ENCODE peak calls at places on chromosomes 2 and 18, in four cellular contexts. One of them, this sample, is unnamed.

GRCh38 chr2:181563101-181563692 is 93.7 kb downstream of the CERKL start:
- DNase-seq in transverse colon: no peak
- DNase-seq in fibroblast of lung: no peak
- DNase-seq in foreskin fibroblast: peak
- DNase-seq in this sample: no peak

GRCh38 chr2:108139521-108139920 is 100.2 kb upstream of the SULT1C3 start:
- DNase-seq in foreskin fibroblast: no peak
- DNase-seq in transverse colon: no peak
- DNase-seq in fibroblast of lung: peak
- DNase-seq in this sample: no peak

GRCh38 chr2:28975671-28976070 is 5.4 kb upstream of the TOGARAM2 start:
- DNase-seq in foreskin fibroblast: no peak
- DNase-seq in transverse colon: no peak
- DNase-seq in fibroblast of lung: no peak
- DNase-seq in this sample: no peak

GRCh38 chr2:37982147-37982582 is 57.1 kb downstream of the RMDN2 start:
- DNase-seq in transverse colon: peak
- DNase-seq in foreskin fibroblast: peak
- DNase-seq in fibroblast of lung: peak
- DNase-seq in this sample: peak

GRCh38 chr2:25673170-25674002 is at the start of gene DTNB:
- DNase-seq in fibroblast of lung: peak
- DNase-seq in foreskin fibroblast: peak
- DNase-seq in transverse colon: peak
- DNase-seq in this sample: peak

GRCh38 chr18:21741511-21742322 is 1.1 kb downstream of the MIB1 start:
- DNase-seq in fibroblast of lung: peak
- DNase-seq in transverse colon: peak
- DNase-seq in foreskin fibroblast: peak
- DNase-seq in this sample: no peak

GRCh38 chr2:171158036-171158789 is 2.5 kb downstream of the TLK1 start:
- DNase-seq in fibroblast of lung: no peak
- DNase-seq in foreskin fibroblast: no peak
- DNase-seq in transverse colon: no peak
- DNase-seq in this sample: no peak

GRCh38 chr2:20172273-20173052 is 52.5 kb downstream of the SDC1 start:
- DNase-seq in transverse colon: no peak
- DNase-seq in foreskin fibroblast: no peak
- DNase-seq in fibroblast of lung: no peak
- DNase-seq in this sample: no peak

GRCh38 chr18:27382477-27383216 is 197.5 kb upstream of the CHST9 start:
- DNase-seq in foreskin fibroblast: no peak
- DNase-seq in fibroblast of lung: no peak
- DNase-seq in transverse colon: no peak
- DNase-seq in this sample: no peak

GRCh38 chr18:63624863-63625262 is 19.2 kb downstream of the SERPINB4 start:
- DNase-seq in fibroblast of lung: no peak
- DNase-seq in foreskin fibroblast: no peak
- DNase-seq in transverse colon: no peak
- DNase-seq in this sample: no peak

GRCh38 chr2:174603280-174603679 is 5.7 kb upstream of the WIPF1 start:
- DNase-seq in foreskin fibroblast: peak
- DNase-seq in fibroblast of lung: peak
- DNase-seq in transverse colon: peak
- DNase-seq in this sample: no peak

GRCh38 chr2:122764019-122764418 is 1008.6 kb downstream of the TSN start:
- DNase-seq in transverse colon: no peak
- DNase-seq in foreskin fibroblast: no peak
- DNase-seq in fibroblast of lung: no peak
- DNase-seq in this sample: no peak

GRCh38 chr2:105712166-105712915 is 32.4 kb upstream of the NCK2 start:
- DNase-seq in fibroblast of lung: peak
- DNase-seq in transverse colon: no peak
- DNase-seq in foreskin fibroblast: no peak
- DNase-seq in this sample: no peak

GRCh38 chr2:159506179-159506578 is 110.2 kb downstream of the BAZ2B start:
- DNase-seq in foreskin fibroblast: no peak
- DNase-seq in fibroblast of lung: no peak
- DNase-seq in transverse colon: no peak
- DNase-seq in this sample: no peak

GRCh38 chr2:45836740-45837139 is 185.3 kb downstream of the PRKCE start:
- DNase-seq in foreskin fibroblast: no peak
- DNase-seq in fibroblast of lung: no peak
- DNase-seq in transverse colon: no peak
- DNase-seq in this sample: no peak

GRCh38 chr2:31940920-31941319 is 69.9 kb downstream of the MEMO1 start:
- DNase-seq in transverse colon: no peak
- DNase-seq in fibroblast of lung: no peak
- DNase-seq in foreskin fibroblast: no peak
- DNase-seq in this sample: no peak

GRCh38 chr2:181466661-181467576 is 9.7 kb downstream of the ITGA4 start:
- DNase-seq in foreskin fibroblast: peak
- DNase-seq in transverse colon: peak
- DNase-seq in fibroblast of lung: peak
- DNase-seq in this sample: peak

GRCh38 chr2:30678410-30679137 is 128.7 kb downstream of the CAPN13 start:
- DNase-seq in transverse colon: no peak
- DNase-seq in fibroblast of lung: no peak
- DNase-seq in foreskin fibroblast: no peak
- DNase-seq in this sample: no peak

GRCh38 chr18:78232196-78232595 is 747.4 kb upstream of the SALL3 start:
- DNase-seq in transverse colon: no peak
- DNase-seq in foreskin fibroblast: no peak
- DNase-seq in fibroblast of lung: no peak
- DNase-seq in this sample: no peak

GRCh38 chr2:165952600-165953210 is 871 bp downstream of the TTC21B start:
- DNase-seq in fibroblast of lung: peak
- DNase-seq in foreskin fibroblast: no peak
- DNase-seq in transverse colon: no peak
- DNase-seq in this sample: no peak

GRCh38 chr2:66495788-66496640 is 61.1 kb downstream of the MEIS1 start:
- DNase-seq in foreskin fibroblast: peak
- DNase-seq in fibroblast of lung: peak
- DNase-seq in transverse colon: no peak
- DNase-seq in this sample: peak

GRCh38 chr2:69589973-69590652 is 53.4 kb downstream of the AAK1 start:
- DNase-seq in fibroblast of lung: peak
- DNase-seq in transverse colon: no peak
- DNase-seq in foreskin fibroblast: no peak
- DNase-seq in this sample: no peak

GRCh38 chr2:23482607-23483006 is 97.6 kb downstream of the KLHL29 start:
- DNase-seq in transverse colon: no peak
- DNase-seq in fibroblast of lung: no peak
- DNase-seq in foreskin fibroblast: no peak
- DNase-seq in this sample: no peak

GRCh38 chr18:37264956-37265355 is 300.6 kb downstream of the CELF4 start:
- DNase-seq in fibroblast of lung: no peak
- DNase-seq in foreskin fibroblast: no peak
- DNase-seq in transverse colon: no peak
- DNase-seq in this sample: no peak

GRCh38 chr2:219688560-219689445 is 61.4 kb downstream of the SLC4A3 start:
- DNase-seq in fibroblast of lung: peak
- DNase-seq in transverse colon: no peak
- DNase-seq in foreskin fibroblast: peak
- DNase-seq in this sample: no peak

GRCh38 chr2:57696016-57696415 is 350.6 kb upstream of the VRK2 start:
- DNase-seq in fibroblast of lung: peak
- DNase-seq in transverse colon: no peak
- DNase-seq in foreskin fibroblast: no peak
- DNase-seq in this sample: no peak

GRCh38 chr2:10132596-10132995 is 10.1 kb downstream of the RRM2 start:
- DNase-seq in fibroblast of lung: no peak
- DNase-seq in transverse colon: no peak
- DNase-seq in foreskin fibroblast: no peak
- DNase-seq in this sample: no peak
- TF ChIP-seq CTCF in fibroblast of lung: no peak
- TF ChIP-seq CTCF in transverse colon: no peak
- TF ChIP-seq CTCF in foreskin fibroblast: no peak
- TF ChIP-seq CTCF in this sample: no peak

GRCh38 chr2:40760071-40760666 is 308.3 kb upstream of the SLC8A1 start:
- DNase-seq in transverse colon: peak
- DNase-seq in fibroblast of lung: peak
- DNase-seq in foreskin fibroblast: peak
- DNase-seq in this sample: no peak
- TF ChIP-seq CTCF in transverse colon: peak
- TF ChIP-seq CTCF in fibroblast of lung: peak
- TF ChIP-seq CTCF in foreskin fibroblast: peak
- TF ChIP-seq CTCF in this sample: no peak

DNA sequence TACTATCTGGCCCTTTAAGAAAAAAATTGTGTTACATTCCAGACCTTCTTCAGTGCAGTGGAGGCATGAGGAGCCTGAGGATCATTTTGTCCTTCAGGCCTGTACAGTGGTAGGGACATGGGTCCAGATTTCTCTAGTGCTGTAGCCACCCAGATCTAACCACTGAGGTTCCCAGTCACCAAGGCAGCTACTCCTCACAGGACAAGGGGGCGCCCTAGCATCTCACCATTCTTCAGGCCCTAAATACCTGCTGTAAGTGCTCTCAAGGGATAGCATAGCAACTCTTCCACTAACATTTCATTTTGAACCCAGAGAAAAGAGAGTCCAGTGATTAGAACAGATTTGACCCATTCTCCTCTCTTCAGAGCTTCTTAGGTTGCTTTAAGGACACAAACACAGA is 1533.0 kb downstream of the LRP1B start:
- DNase-seq in transverse colon: no peak
- DNase-seq in fibroblast of lung: no peak
- DNase-seq in foreskin fibroblast: no peak
- DNase-seq in this sample: no peak
- TF ChIP-seq CTCF in transverse colon: no peak
- TF ChIP-seq CTCF in fibroblast of lung: no peak
- TF ChIP-seq CTCF in foreskin fibroblast: no peak
- TF ChIP-seq CTCF in this sample: no peak

GRCh38 chr2:233061591-233062446 is 1.7 kb downstream of the INPP5D start:
- DNase-seq in fibroblast of lung: no peak
- DNase-seq in foreskin fibroblast: no peak
- DNase-seq in transverse colon: peak
- DNase-seq in this sample: no peak
- TF ChIP-seq CTCF in fibroblast of lung: peak
- TF ChIP-seq CTCF in foreskin fibroblast: peak
- TF ChIP-seq CTCF in transverse colon: no peak
- TF ChIP-seq CTCF in this sample: no peak

GRCh38 chr18:74310411-74310810 is 5.2 kb upstream of the C18orf63 start:
- DNase-seq in foreskin fibroblast: peak
- DNase-seq in transverse colon: no peak
- DNase-seq in fibroblast of lung: peak
- DNase-seq in this sample: no peak
- TF ChIP-seq CTCF in foreskin fibroblast: peak
- TF ChIP-seq CTCF in transverse colon: peak
- TF ChIP-seq CTCF in fibroblast of lung: peak
- TF ChIP-seq CTCF in this sample: no peak

DNA sequence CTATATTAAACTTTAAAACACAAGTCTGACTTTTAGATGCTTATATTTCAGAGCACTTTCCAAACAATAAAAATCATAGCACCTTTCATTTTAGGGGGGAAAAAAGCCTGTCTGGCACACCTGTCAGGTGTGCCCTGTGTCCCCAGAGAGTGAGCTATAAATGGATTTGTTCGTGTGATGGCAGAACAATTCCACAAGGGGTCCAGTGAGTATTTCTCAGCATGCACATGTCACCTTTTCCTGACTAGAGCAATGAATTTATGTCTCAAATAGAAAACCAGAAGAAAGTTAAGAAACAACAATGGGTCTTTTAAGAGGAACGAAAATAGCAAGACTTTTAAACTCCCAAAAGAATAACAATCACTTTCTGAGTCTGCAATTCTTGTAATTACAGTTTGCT is 55.9 kb downstream of the ACVR1C start:
- DNase-seq in fibroblast of lung: peak
- DNase-seq in transverse colon: no peak
- DNase-seq in foreskin fibroblast: no peak
- DNase-seq in this sample: no peak
- TF ChIP-seq CTCF in fibroblast of lung: no peak
- TF ChIP-seq CTCF in transverse colon: peak
- TF ChIP-seq CTCF in foreskin fibroblast: peak
- TF ChIP-seq CTCF in this sample: no peak

GRCh38 chr2:3179208-3179607 is 198.4 kb downstream of the EIPR1 start:
- DNase-seq in foreskin fibroblast: no peak
- DNase-seq in fibroblast of lung: no peak
- DNase-seq in transverse colon: no peak
- DNase-seq in this sample: no peak
- TF ChIP-seq CTCF in foreskin fibroblast: no peak
- TF ChIP-seq CTCF in fibroblast of lung: no peak
- TF ChIP-seq CTCF in transverse colon: no peak
- TF ChIP-seq CTCF in this sample: no peak

DNA sequence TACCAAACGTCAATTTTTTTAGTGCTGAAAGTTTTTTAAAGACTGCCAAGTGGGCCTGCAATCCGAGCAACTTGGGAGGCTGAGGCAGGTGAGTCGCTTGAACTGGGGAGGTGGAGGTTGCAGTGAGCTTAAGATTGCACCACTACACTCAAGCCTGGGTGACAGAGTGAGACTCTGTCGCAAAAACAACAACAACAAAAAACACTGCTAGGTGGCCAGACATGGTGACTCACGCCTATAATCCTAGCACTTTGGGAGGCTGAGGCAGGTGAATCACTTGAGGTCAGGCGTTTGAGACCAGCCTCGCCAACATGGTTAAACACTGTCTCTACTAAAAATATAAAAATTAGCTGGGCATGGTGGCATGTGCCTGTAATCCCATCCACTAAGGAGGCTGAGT is 202.8 kb upstream of the COPS8 start:
- DNase-seq in foreskin fibroblast: no peak
- DNase-seq in fibroblast of lung: no peak
- DNase-seq in transverse colon: no peak
- DNase-seq in this sample: no peak
- TF ChIP-seq CTCF in foreskin fibroblast: no peak
- TF ChIP-seq CTCF in fibroblast of lung: no peak
- TF ChIP-seq CTCF in transverse colon: no peak
- TF ChIP-seq CTCF in this sample: no peak

GRCh38 chr2:231663458-231664290 is 44.7 kb upstream of the PTMA start:
- DNase-seq in fibroblast of lung: no peak
- DNase-seq in transverse colon: no peak
- DNase-seq in foreskin fibroblast: no peak
- DNase-seq in this sample: no peak

GRCh38 chr2:231661422-231662027 is 46.8 kb upstream of the PTMA start:
- DNase-seq in foreskin fibroblast: no peak
- DNase-seq in fibroblast of lung: no peak
- DNase-seq in transverse colon: no peak
- DNase-seq in this sample: no peak

GRCh38 chr2:231662811-231663457 is 45.4 kb upstream of the PTMA start:
- DNase-seq in foreskin fibroblast: no peak
- DNase-seq in transverse colon: no peak
- DNase-seq in fibroblast of lung: no peak
- DNase-seq in this sample: no peak

GRCh38 chr2:231660860-231661259 is 47.5 kb upstream of the PTMA start:
- DNase-seq in fibroblast of lung: no peak
- DNase-seq in transverse colon: no peak
- DNase-seq in foreskin fibroblast: no peak
- DNase-seq in this sample: no peak

GRCh38 chr2:231662028-231662810 is 46.1 kb upstream of the PTMA start:
- DNase-seq in transverse colon: peak
- DNase-seq in foreskin fibroblast: peak
- DNase-seq in fibroblast of lung: peak
- DNase-seq in this sample: peak
- TF ChIP-seq CTCF in transverse colon: no peak
- TF ChIP-seq CTCF in foreskin fibroblast: no peak
- TF ChIP-seq CTCF in fibroblast of lung: no peak
- TF ChIP-seq CTCF in this sample: no peak

GRCh38 chr2:230668184-230668938 is 44.3 kb upstream of the CAB39 start:
- DNase-seq in fibroblast of lung: peak
- DNase-seq in transverse colon: peak
- DNase-seq in foreskin fibroblast: no peak
- DNase-seq in this sample: no peak
- TF ChIP-seq CTCF in fibroblast of lung: no peak
- TF ChIP-seq CTCF in transverse colon: no peak
- TF ChIP-seq CTCF in foreskin fibroblast: no peak
- TF ChIP-seq CTCF in this sample: no peak